ENCODE peak calls at places on chromosomes 6 and 20, in five cellular contexts. O is cardiac muscle cell, A is GM23338, K is BJ, S is nephron progenitor cell. Y is an unnamed sample.

GRCh38 chr6:147301070-147301469 is 96.9 kb downstream of the STXBP5 start:
- DNase-seq in O (no peak), A (no peak), K (no peak), S (no peak), Y (no peak)

GRCh38 chr6:65112435-65112834 is 594.6 kb downstream of the EYS start:
- DNase-seq in O (no peak), A (no peak), K (no peak), S (no peak), Y (no peak)

GRCh38 chr20:41248371-41249024 is 69.0 kb downstream of the ZHX3 start:
- DNase-seq in O (peak; percentile 92), A (no peak), K (no peak), S (no peak), Y (no peak)

GRCh38 chr20:38109025-38109541 is 56.0 kb downstream of the TGM2 start:
- DNase-seq in O (peak; percentile 85), A (no peak), K (peak; percentile 46), S (no peak), Y (no peak)

GRCh38 chr6:146582857-146583256 is 15.9 kb upstream of the ADGB start:
- DNase-seq in O (peak; percentile 69), A (no peak), K (no peak), S (no peak), Y (no peak)

GRCh38 chr6:148550569-148550968 is 196.3 kb upstream of the UST start:
- DNase-seq in O (peak; percentile 84), A (peak; percentile 14), K (no peak), S (no peak), Y (no peak)

GRCh38 chr6:69022991-69023390 is 387.9 kb downstream of the ADGRB3 start:
- DNase-seq in O (no peak), A (no peak), K (peak; percentile 49), S (no peak), Y (no peak)

GRCh38 chr20:7113577-7114466 is 346.3 kb downstream of the BMP2 start:
- DNase-seq in O (peak; percentile 61), A (peak; percentile 76), K (no peak), S (peak; percentile 70), Y (no peak)

GRCh38 chr20:5153612-5154542 is 27.1 kb downstream of the CDS2 start:
- DNase-seq in O (no peak), A (no peak), K (no peak), S (no peak), Y (no peak)

DNA sequence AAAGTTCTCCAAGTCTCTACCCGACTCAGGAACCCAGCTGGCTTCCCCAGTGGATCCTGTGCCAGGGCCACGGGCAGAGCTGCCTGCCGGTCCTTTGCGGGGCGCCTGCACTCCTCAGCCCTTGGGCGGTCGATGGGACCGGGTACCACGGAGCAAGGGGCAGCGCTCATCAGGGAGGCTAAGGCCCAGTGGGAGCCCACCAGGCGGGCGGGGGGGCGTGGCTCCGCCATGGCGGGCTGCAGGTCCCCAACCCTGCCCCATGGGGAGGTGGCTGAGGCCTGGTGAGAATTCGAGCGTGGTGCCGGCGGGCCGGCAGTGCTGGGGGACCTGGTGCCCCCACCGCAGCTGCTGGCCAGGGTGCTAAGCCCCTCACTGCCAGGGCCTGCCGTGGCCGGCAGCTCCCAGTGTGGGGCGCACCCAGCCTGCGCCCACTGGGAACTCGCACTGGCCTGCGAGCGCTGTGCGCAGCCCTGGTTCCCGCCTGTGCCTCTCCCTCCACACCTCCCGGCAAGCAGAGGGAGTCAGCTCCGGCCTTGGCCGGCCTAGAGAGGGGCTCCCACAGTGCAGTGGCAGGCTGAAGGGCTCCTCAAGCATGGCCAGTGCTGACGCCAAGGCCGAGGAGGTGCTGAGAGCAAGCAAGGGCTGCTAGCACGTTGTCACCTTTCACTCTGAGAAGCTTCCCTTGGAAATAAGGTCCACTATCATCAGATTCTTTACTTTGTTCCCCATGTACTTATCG is 14.8 kb upstream of the ELOVL5 start:
- DNase-seq in O (no peak), A (no peak), K (no peak), S (no peak), Y (no peak)
- TF ChIP-seq CTCF in O (no peak), A (no peak), K (no peak), S (no peak), Y (no peak)

GRCh38 chr6:131910219-131910589 is 41.0 kb downstream of the CCN2 start:
- DNase-seq in O (no peak), A (no peak), K (no peak), S (no peak), Y (no peak)
- TF ChIP-seq CTCF in O (no peak), A (no peak), K (no peak), S (peak; percentile 5), Y (no peak)

GRCh38 chr6:138752017-138752416 is 21.6 kb upstream of the CCDC28A start:
- DNase-seq in O (no peak), A (peak; percentile 59), K (no peak), S (no peak), Y (no peak)
- TF ChIP-seq CTCF in O (peak; percentile 8), A (peak; percentile 56), K (no peak), S (peak; percentile 25), Y (no peak)

GRCh38 chr6:160730911-160731310 is 28.9 kb downstream of the PLG start:
- DNase-seq in O (no peak), A (peak; percentile 74), K (no peak), S (peak; percentile 35), Y (no peak)
- TF ChIP-seq CTCF in O (peak; percentile 9), A (peak; percentile 36), K (no peak), S (peak; percentile 44), Y (no peak)

DNA sequence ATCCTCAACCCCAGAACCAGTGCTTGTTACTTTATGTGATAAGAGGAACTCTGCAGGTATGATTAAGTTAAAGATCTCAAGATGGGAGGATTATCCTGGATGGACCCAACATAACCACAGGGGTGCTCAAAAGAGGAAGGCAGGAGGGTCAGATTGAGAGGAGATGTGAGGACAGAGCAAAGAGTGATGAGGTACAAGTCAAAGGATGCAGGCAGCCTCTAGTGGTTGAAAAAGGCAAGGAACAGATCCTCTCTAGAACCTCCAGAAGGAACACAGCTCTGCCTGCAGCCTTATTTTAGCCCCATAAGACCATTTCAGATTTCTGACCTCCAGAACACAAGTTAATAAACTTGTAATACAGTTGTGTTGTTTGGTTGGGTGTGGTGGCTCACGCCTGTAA is 41.2 kb downstream of the PDSS2 start:
- DNase-seq in O (peak; percentile 37), A (peak; percentile 77), K (no peak), S (no peak), Y (no peak)
- TF ChIP-seq CTCF in O (peak; percentile 63), A (peak; percentile 78), K (peak; percentile 51), S (no peak), Y (no peak)

DNA sequence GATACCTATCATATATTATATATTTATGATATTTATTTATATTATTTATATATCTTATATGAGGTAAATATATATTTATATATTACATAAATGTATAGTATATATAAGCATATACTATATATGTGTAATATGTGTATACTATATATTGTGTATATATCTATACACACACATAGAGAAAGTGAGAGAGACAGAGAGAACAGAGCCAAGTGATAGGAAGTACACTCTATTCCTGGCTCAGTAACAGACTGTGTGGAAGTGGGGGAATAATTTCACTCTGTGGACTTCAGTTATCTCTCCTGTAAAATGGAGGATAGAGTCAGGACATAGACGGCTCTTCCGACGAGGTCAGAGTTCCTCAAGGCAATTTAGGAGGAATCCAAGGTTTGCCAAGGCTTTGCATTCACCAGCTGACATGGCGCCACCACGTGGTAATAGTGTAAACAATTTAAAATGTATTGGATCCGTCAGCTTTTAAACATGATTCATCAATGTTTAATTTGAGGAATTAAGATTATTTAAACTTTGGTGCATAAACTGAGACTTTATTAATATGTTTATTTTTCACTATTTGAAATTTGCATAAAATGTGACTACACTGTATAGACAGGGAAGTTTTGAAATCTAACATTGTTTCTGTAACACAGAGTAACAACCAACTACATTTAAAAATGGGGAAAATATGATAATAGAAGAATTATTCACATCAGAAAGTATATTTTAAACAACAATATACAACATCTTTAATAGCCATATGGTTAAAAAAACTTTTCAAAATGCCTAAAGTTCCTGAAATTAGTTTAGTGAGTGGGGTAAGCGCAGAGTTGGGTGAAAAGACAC is 75.4 kb upstream of the TMEM244 start:
- DNase-seq in O (peak; percentile 77), A (peak; percentile 90), K (no peak), S (peak; percentile 52), Y (no peak)
- TF ChIP-seq CTCF in O (peak; percentile 59), A (peak; percentile 82), K (peak; percentile 56), S (peak; percentile 61), Y (no peak)

DNA sequence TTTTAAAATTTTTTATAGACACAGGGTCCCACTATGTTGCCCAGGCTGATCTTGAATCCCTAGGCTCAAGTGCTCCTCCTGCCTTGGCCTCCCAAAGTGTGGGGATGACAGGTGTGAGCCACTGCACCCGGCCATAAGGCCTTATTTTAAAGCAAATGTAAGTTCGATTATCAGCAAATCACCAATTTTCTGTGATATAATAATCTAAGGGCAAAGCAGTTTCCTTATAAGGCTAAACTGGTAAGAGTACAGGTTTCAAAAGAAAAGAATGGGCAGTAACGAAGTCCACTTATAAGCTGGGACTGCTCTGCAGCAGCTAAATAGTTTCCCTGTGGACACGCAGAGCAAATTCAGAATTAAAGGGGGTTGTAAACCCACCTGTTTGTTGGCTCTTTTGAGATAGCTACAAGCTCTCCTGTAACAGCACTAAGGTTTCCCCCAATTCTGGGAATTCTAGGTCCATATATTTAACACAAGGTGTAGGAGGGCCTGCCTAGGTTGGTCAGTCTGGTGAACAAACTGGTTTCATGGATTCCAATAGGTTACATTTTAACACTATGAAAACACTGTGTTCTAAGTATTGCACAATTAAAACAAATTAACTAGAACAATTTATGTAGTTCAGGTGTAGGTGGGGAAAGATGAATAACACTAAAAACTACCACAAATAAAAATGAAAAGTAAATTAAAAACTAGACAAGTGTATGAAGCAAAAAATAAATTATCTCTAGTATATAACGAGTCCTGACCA is 26.3 kb downstream of the LHFPL5 start:
- DNase-seq in O (no peak), A (no peak), K (no peak), S (no peak), Y (no peak)
- TF ChIP-seq CTCF in O (no peak), A (no peak), K (no peak), S (no peak), Y (no peak)